ENCODE peak calls at places on chromosomes 5 and 9, in six cellular contexts. N is kidney epithelial cell, D is upper lobe of right lung, F is RWPE2, G is uterus, C is endothelial cell of umbilical vein. W is an unnamed sample.
A peak's percentile ranks its signal among the peaks of the same experiment; 100 is the strongest.

GRCh38 chr5:65142511-65143011 is 339.2 kb downstream of the ADAMTS6 start:
- DNase-seq in D (no peak), N (peak; percentile 25), F (no peak), C (peak; percentile 68), G (no peak), W (no peak)

GRCh38 chr5:114473541-114473940 is 111.7 kb downstream of the KCNN2 start:
- DNase-seq in F (no peak), G (no peak), D (no peak), N (no peak), C (no peak), W (no peak)

GRCh38 chr5:134543820-134544692 is 18.6 kb downstream of the JADE2 start:
- DNase-seq in F (peak; percentile 71), C (no peak), G (no peak), N (no peak), D (peak; percentile 66), W (no peak)

GRCh38 chr9:112041536-112042243 is 133.4 kb downstream of the SUSD1 start:
- DNase-seq in F (peak; percentile 96), N (peak; percentile 100), D (no peak), G (peak; percentile 24), C (peak; percentile 83), W (no peak)

GRCh38 chr5:142358121-142358520 is 33.3 kb upstream of the SPRY4 start:
- DNase-seq in C (no peak), G (no peak), N (no peak), D (no peak), F (no peak), W (no peak)

GRCh38 chr5:757931-758697 is 26.4 kb downstream of the ZDHHC11B start:
- DNase-seq in F (peak; percentile 59), C (no peak), N (no peak), G (peak; percentile 21), D (peak; percentile 61), W (peak; percentile 63)

GRCh38 chr5:9445989-9446388 is 99.9 kb downstream of the SEMA5A start:
- DNase-seq in D (no peak), G (no peak), N (no peak), C (no peak), F (no peak), W (no peak)

GRCh38 chr9:87667164-87667738 is 58.7 kb upstream of the CTSL start:
- DNase-seq in G (no peak), N (no peak), F (no peak), D (no peak), C (peak; percentile 32), W (no peak)

GRCh38 chr9:22201256-22201655 is 192.2 kb upstream of the CDKN2B start:
- DNase-seq in G (no peak), C (no peak), D (no peak), N (no peak), F (no peak), W (no peak)

GRCh38 chr5:74649421-74649973 is 9.0 kb upstream of the ENC1 start:
- DNase-seq in G (no peak), C (no peak), F (no peak), N (no peak), D (no peak), W (no peak)

GRCh38 chr5:86463339-86463738 is 154.4 kb upstream of the COX7C start:
- DNase-seq in C (no peak), D (no peak), G (no peak), N (no peak), F (no peak), W (no peak)

GRCh38 chr5:127012933-127013332 is 17.4 kb downstream of the MARCHF3 start:
- DNase-seq in F (no peak), G (no peak), C (peak; percentile 82), D (no peak), N (no peak), W (no peak)

GRCh38 chr9:33024126-33024965 is 727 bp upstream of the DNAJA1 start:
- DNase-seq in G (peak; percentile 28), N (no peak), F (no peak), C (no peak), D (no peak), W (no peak)

GRCh38 chr9:136533775-136534157 is 12.1 kb downstream of the NOTCH1 start:
- DNase-seq in G (no peak), F (no peak), D (peak; percentile 86), C (no peak), N (no peak), W (no peak)

GRCh38 chr5:36599986-36600779 is 6.2 kb upstream of the SLC1A3 start:
- DNase-seq in G (no peak), D (no peak), C (no peak), F (no peak), N (no peak), W (no peak)

GRCh38 chr9:116683535-116683934 is 3.6 kb upstream of the TRIM32 start:
- DNase-seq in C (no peak), G (no peak), D (no peak), F (no peak), N (no peak), W (no peak)

GRCh38 chr9:16152276-16153065 is 599.6 kb downstream of the CCDC171 start:
- DNase-seq in F (no peak), G (no peak), D (no peak), C (no peak), N (no peak), W (no peak)

GRCh38 chr9:38263534-38263933 is 129.0 kb upstream of the ALDH1B1 start:
- DNase-seq in C (peak; percentile 53), F (no peak), N (no peak), G (no peak), D (no peak), W (no peak)

GRCh38 chr5:73419414-73420390 is 28.9 kb downstream of the FOXD1 start:
- DNase-seq in F (no peak), G (no peak), C (no peak), N (no peak), D (no peak), W (peak; percentile 74)

GRCh38 chr5:139985733-139986132 is 57.4 kb downstream of the NRG2 start:
- DNase-seq in D (no peak), F (peak; percentile 88), G (no peak), N (peak; percentile 82), C (peak; percentile 39), W (no peak)

GRCh38 chr9:106177216-106177615 is 482.9 kb downstream of the TMEM38B start:
- DNase-seq in D (no peak), F (no peak), G (no peak), C (no peak), N (no peak), W (no peak)

GRCh38 chr5:43702293-43702692 is 99.3 kb downstream of the NNT start:
- DNase-seq in F (no peak), D (no peak), C (no peak), G (no peak), N (no peak), W (no peak)

DNA sequence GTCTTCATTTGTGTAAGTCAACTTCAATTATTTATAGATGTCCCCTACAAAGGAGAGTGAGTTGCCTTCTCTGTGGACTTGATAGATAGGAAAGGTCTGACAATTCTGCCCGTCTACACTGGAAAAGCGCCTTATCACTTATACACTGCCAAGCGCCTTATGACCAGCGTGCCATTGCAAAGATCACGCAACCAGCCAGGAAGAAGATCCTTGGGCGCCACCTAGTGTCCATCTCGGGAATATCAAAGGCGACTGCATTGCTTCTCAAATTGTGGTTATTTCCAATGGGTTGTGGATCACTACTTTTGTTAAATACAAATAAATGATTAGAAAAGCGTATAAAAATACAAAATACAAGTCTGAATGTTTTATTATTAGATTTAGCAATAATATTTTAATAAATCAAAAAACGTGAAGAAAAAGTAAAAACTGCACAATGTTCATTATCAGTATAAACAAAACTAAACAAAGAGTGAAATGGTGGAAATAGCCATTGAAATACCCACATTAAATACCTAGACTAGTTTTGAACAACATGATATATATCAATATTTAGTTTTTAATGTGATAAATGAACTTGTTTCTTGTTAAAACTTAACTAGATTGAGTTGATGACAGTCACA is 27.8 kb downstream of the SUB1 start:
- DNase-seq in C (peak; percentile 85), D (peak; percentile 79), G (peak; percentile 82), N (no peak), F (no peak), W (peak; percentile 86)
- TF ChIP-seq CTCF in C (peak; percentile 78), D (peak; percentile 94), G (peak; percentile 90), N (peak; percentile 89), F (peak; percentile 99), W (peak; percentile 91)

DNA sequence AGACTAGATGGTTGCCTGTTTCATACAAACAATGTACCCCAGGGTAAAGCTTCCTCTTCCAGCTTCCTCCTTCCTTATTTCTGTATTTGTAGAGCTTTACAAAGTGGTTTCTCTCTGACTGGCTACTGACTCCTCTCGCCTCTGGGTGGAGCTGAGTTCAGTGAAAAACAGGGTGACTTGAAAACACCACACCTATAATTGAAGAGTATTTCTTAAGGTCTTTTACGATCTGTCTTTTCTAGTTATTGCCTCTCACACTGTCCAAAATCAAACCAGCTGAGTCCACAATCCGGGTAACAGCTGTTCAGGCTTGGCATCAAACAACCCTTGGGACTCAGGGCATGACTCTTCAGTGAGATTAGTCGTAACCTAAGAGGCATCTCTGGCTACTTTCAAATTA is 200.4 kb downstream of the ARRDC3 start:
- DNase-seq in N (no peak), F (no peak), C (no peak), G (no peak), D (no peak), W (no peak)
- TF ChIP-seq CTCF in N (no peak), F (no peak), C (no peak), G (no peak), D (peak; percentile 16), W (no peak)

GRCh38 chr5:66742083-66742895 is 146.1 kb downstream of the MAST4 start:
- DNase-seq in G (no peak), N (no peak), D (no peak), C (no peak), F (no peak), W (no peak)
- TF ChIP-seq CTCF in G (peak; percentile 5), N (peak; percentile 38), D (peak; percentile 28), C (peak; percentile 16), F (peak; percentile 16), W (peak; percentile 26)

GRCh38 chr9:133656211-133657119 is 20.3 kb downstream of the DBH start:
- DNase-seq in N (no peak), D (no peak), G (no peak), F (no peak), C (no peak), W (no peak)
- TF ChIP-seq CTCF in N (no peak), D (no peak), G (no peak), F (no peak), C (no peak), W (no peak)

GRCh38 chr5:71922584-71923106 is 184.6 kb upstream of the MAP1B start:
- DNase-seq in F (no peak), C (peak; percentile 87), G (no peak), N (peak; percentile 82), D (no peak), W (no peak)
- TF ChIP-seq CTCF in F (peak; percentile 66), C (no peak), G (no peak), N (no peak), D (no peak), W (no peak)